ENCODE peak calls at places on chromosome 13, in seven cellular contexts. P is mesenchymal stem cell, D is mesendoderm, Q is H1, Z is IMR-90, U is neuronal stem cell, F is trophoblast cell. R is an unnamed sample.

GRCh38 chr13:48029859-48030258 is 7.7 kb upstream of the NUDT15 start:
- DNase-seq in P (no peak), D (no peak), Q (no peak), Z (no peak), U (no peak), F (no peak), R (no peak)

GRCh38 chr13:29522044-29522685 is 73.3 kb downstream of the SLC7A1 start:
- DNase-seq in P (peak), D (no peak), Q (no peak), Z (peak), U (no peak), F (peak), R (no peak)

GRCh38 chr13:97344250-97345175 is 89.5 kb upstream of the RAP2A start:
- DNase-seq in P (peak), D (peak), Q (no peak), Z (peak), U (peak), F (peak), R (no peak)

GRCh38 chr13:61778531-61778930 is 362.9 kb upstream of the PCDH20 start:
- DNase-seq in P (no peak), D (peak), Q (peak), Z (no peak), U (no peak), F (no peak), R (peak)

GRCh38 chr13:50366488-50367174 is 351.4 kb downstream of the KCNRG start:
- DNase-seq in P (no peak), D (no peak), Q (no peak), Z (no peak), U (no peak), F (no peak), R (no peak)

GRCh38 chr13:40187836-40188591 is 478.4 kb downstream of the FOXO1 start:
- DNase-seq in P (no peak), D (no peak), Q (no peak), Z (no peak), U (no peak), F (no peak), R (peak)

GRCh38 chr13:112616586-112617381 is 28.8 kb upstream of the TUBGCP3 start:
- DNase-seq in P (peak), D (peak), Q (no peak), Z (peak), U (no peak), F (peak), R (peak)

GRCh38 chr13:102197193-102197592 is 204.7 kb downstream of the FGF14 start:
- DNase-seq in P (peak), D (peak), Q (peak), Z (peak), U (no peak), F (no peak), R (peak)

GRCh38 chr13:103282571-103283450 is 216.6 kb upstream of the SLC10A2 start:
- DNase-seq in P (peak), D (peak), Q (no peak), Z (peak), U (no peak), F (peak), R (no peak)

GRCh38 chr13:24008679-24009078 is 111.4 kb upstream of the C1QTNF9B start:
- DNase-seq in P (no peak), D (no peak), Q (no peak), Z (peak), U (no peak), F (peak), R (no peak)

GRCh38 chr13:24280722-24281121 is 28.7 kb upstream of the C1QTNF9 start:
- DNase-seq in P (no peak), D (no peak), Q (no peak), Z (peak), U (no peak), F (no peak), R (no peak)

GRCh38 chr13:45548281-45548680 is 67.3 kb downstream of the ERICH6B start:
- DNase-seq in P (no peak), D (peak), Q (no peak), Z (no peak), U (no peak), F (no peak), R (no peak)

GRCh38 chr13:93248627-93249047 is 22.0 kb downstream of the GPC6 start:
- DNase-seq in P (peak), D (peak), Q (no peak), Z (peak), U (peak), F (no peak), R (peak)

GRCh38 chr13:107865643-107866006 is 349.7 kb downstream of the LIG4 start:
- DNase-seq in P (peak), D (no peak), Q (no peak), Z (peak), U (no peak), F (no peak), R (no peak)

GRCh38 chr13:37403776-37404497 is 194.6 kb downstream of the POSTN start:
- DNase-seq in P (peak), D (no peak), Q (no peak), Z (peak), U (no peak), F (no peak), R (no peak)

GRCh38 chr13:84273163-84273562 is 390.9 kb upstream of the SLITRK1 start:
- DNase-seq in P (no peak), D (no peak), Q (no peak), Z (no peak), U (no peak), F (no peak), R (no peak)

GRCh38 chr13:87582399-87582798 is 88.8 kb upstream of the SLITRK5 start:
- DNase-seq in P (no peak), D (no peak), Q (no peak), Z (no peak), U (no peak), F (no peak), R (no peak)

DNA sequence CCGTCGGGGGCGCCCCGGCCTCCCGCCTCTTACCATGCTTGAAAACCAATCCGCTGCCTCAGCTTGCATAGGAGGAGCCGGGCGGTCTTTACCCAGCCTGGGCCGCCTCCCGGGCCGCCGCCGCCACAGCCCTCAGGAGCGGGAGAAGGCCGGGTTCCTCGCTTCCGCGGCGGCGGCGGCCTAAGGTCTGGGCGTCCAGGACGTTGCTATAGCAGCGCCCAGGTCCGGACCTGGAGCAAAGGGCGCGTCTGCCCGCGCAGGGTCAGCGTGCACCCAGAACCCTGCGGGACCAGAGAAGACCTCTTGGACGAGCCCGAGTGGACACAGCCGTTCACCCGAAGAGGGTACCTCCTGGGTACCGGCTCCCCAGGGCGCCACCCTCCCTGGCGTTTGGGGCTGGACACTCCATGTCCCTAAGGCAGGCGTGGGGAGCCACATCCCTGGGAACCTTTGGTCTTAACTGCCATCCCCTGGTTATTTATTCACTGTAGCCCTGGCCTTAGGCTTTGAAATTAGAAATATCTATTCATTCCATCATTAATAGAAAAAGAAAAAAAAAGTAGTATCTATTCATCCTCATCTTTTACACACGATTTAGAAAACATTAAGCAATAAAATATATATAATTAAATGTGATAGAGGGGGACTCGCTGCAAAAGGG is 2.4 kb downstream of the DZIP1 start:
- DNase-seq in P (peak), D (peak), Q (no peak), Z (peak), U (peak), F (no peak), R (peak)
- H3K9ac ChIP-seq in P (peak), D (peak), Q (no peak), Z (peak), U (peak), F (no peak), R (no peak)

GRCh38 chr13:33260168-33261098 is 25.1 kb downstream of the STARD13 start:
- DNase-seq in P (no peak), D (no peak), Q (no peak), Z (peak), U (no peak), F (no peak), R (no peak)
- H3K23ac ChIP-seq in P (no peak), D (no peak), Q (no peak), Z (no peak), U (no peak), F (no peak), R (no peak)

GRCh38 chr13:57036290-57036689 is 104.4 kb upstream of the PRR20A start:
- DNase-seq in P (no peak), D (no peak), Q (no peak), Z (no peak), U (no peak), F (no peak), R (no peak)

GRCh38 chr13:57030671-57031070 is 110.0 kb upstream of the PRR20A start:
- DNase-seq in P (no peak), D (no peak), Q (no peak), Z (no peak), U (no peak), F (no peak), R (no peak)
- H3K27ac ChIP-seq in P (no peak), D (no peak), Q (no peak), Z (no peak), U (no peak), F (no peak), R (no peak)

DNA sequence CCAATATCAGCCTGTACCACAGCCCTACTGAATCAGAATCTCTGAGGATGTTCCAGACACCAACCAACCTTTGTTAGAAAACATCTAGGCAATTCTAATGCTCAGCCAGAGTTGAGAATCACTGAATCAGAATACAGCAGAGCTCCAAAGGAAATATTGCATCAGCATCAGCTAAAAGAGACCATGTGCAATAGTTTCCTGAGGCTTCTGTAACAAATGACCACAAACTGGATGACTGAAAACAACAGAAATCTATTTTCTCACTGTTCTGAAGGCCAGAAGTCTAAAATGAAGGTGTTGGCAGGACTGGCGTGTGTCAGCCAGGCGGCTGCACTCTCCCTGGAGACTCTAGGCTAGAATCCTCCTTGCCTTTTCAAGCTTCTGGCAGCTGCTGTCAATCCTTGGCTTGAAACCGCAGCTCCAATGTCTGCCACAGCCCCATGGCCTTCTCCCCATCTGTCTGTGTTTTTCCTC is 1.2 kb upstream of the DCT start:
- DNase-seq in P (peak), D (no peak), Q (no peak), Z (peak), U (no peak), F (no peak), R (no peak)
- H3K9ac ChIP-seq in P (peak), D (no peak), Q (no peak), Z (no peak), U (no peak), F (no peak), R (no peak)

GRCh38 chr13:27112006-27112405 is 59.6 kb downstream of the USP12 start:
- DNase-seq in P (no peak), D (no peak), Q (no peak), Z (no peak), U (no peak), F (no peak), R (no peak)
- H3K23ac ChIP-seq in P (no peak), D (no peak), Q (no peak), Z (no peak), U (no peak), F (no peak), R (no peak)

GRCh38 chr13:110446570-110446880 is 115.0 kb downstream of the RAB20 start:
- DNase-seq in P (no peak), D (no peak), Q (no peak), Z (no peak), U (no peak), F (no peak), R (no peak)

GRCh38 chr13:110448230-110448629 is 113.3 kb downstream of the RAB20 start:
- DNase-seq in P (peak), D (peak), Q (no peak), Z (peak), U (no peak), F (peak), R (no peak)

GRCh38 chr13:110447058-110447511 is 114.4 kb downstream of the RAB20 start:
- DNase-seq in P (peak), D (peak), Q (no peak), Z (peak), U (no peak), F (peak), R (no peak)

GRCh38 chr13:110448677-110449076 is 112.8 kb downstream of the RAB20 start:
- DNase-seq in P (no peak), D (no peak), Q (no peak), Z (no peak), U (no peak), F (no peak), R (no peak)

DNA sequence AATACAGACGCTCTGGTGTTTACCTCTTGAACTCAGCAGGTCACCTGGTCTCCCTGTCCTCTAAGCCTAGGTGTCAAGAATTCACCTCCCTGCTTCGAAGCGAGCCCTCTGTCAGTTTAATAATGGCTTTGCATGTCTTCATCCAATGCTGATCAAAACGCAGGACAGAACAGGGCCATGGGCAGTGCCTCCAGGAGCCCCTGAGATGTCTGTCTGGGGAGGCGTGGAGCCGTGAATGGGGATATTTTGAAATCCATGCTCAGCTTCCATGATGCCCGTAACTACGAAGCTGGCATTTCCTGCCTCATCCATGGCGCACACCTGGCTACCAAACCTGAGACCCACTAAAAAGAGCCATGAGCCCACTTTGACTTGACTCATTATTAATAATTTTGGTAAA is 113.7 kb downstream of the RAB20 start:
- DNase-seq in P (no peak), D (peak), Q (no peak), Z (no peak), U (no peak), F (peak), R (no peak)
- H3K27ac ChIP-seq in P (peak), D (no peak), Q (no peak), Z (peak), U (no peak), F (peak), R (no peak)

GRCh38 chr13:27057817-27058216 is 113.8 kb downstream of the USP12 start:
- DNase-seq in P (no peak), D (no peak), Q (no peak), Z (no peak), U (no peak), F (no peak), R (no peak)

GRCh38 chr13:27055501-27055900 is 116.1 kb downstream of the USP12 start:
- DNase-seq in P (no peak), D (no peak), Q (no peak), Z (no peak), U (no peak), F (peak), R (no peak)

GRCh38 chr13:27053902-27054595 is 117.6 kb downstream of the USP12 start:
- DNase-seq in P (peak), D (peak), Q (no peak), Z (peak), U (no peak), F (peak), R (no peak)

GRCh38 chr13:27054760-27055159 is 116.9 kb downstream of the USP12 start:
- DNase-seq in P (no peak), D (no peak), Q (no peak), Z (no peak), U (no peak), F (no peak), R (no peak)

GRCh38 chr13:27053235-27053884 is 118.3 kb downstream of the USP12 start:
- DNase-seq in P (no peak), D (peak), Q (no peak), Z (no peak), U (no peak), F (no peak), R (no peak)
- H3K9ac ChIP-seq in P (no peak), D (no peak), Q (no peak), Z (no peak), U (no peak), F (no peak), R (no peak)